ENCODE peak calls at places on chromosomes 1 and 21, in four cellular contexts. U is IMR-90, I is PC-3, E is spleen. A is an unnamed sample.

GRCh38 chr1:25682059-25682601 is 65.5 kb downstream of the MAN1C1 start:
- DNase-seq in U (no peak), I (no peak), E (no peak), A (no peak)

GRCh38 chr1:152741656-152742055 is 16.2 kb upstream of the KPRP start:
- DNase-seq in U (no peak), I (peak; percentile 35), E (no peak), A (no peak)

GRCh38 chr1:213296558-213296957 is 245.5 kb downstream of the RPS6KC1 start:
- DNase-seq in U (peak; percentile 4), I (no peak), E (no peak), A (no peak)

GRCh38 chr1:22527555-22528296 is 35.6 kb upstream of the EPHA8 start:
- DNase-seq in U (no peak), I (no peak), E (no peak), A (no peak)

GRCh38 chr1:218778257-218778656 is 395.4 kb upstream of the LYPLAL1 start:
- DNase-seq in U (peak; percentile 18), I (peak; percentile 54), E (no peak), A (no peak)

GRCh38 chr21:36454706-36455105 is 25.2 kb downstream of the CLDN14 start:
- DNase-seq in U (no peak), I (no peak), E (no peak), A (no peak)

GRCh38 chr1:116740726-116741125 is 13.5 kb upstream of the CD2 start:
- DNase-seq in U (no peak), I (no peak), E (no peak), A (no peak)

GRCh38 chr21:37061926-37062591 is 10.8 kb downstream of the PIGP start:
- DNase-seq in U (no peak), I (no peak), E (no peak), A (no peak)

GRCh38 chr1:229478852-229479251 is 29.3 kb downstream of the NUP133 start:
- DNase-seq in U (no peak), I (no peak), E (no peak), A (no peak)

GRCh38 chr1:191734321-191734720 is 423.9 kb upstream of the RGS18 start:
- DNase-seq in U (no peak), I (no peak), E (no peak), A (no peak)

GRCh38 chr1:109802901-109803561 is 39.3 kb upstream of the EPS8L3 start:
- DNase-seq in U (no peak), I (no peak), E (no peak), A (no peak)

GRCh38 chr1:17338706-17339493 is 30.9 kb downstream of the PADI4 start:
- DNase-seq in U (no peak), I (no peak), E (no peak), A (no peak)

GRCh38 chr1:189859385-189859977 is 618.2 kb downstream of the BRINP3 start:
- DNase-seq in U (no peak), I (peak; percentile 30), E (no peak), A (peak; percentile 5)

GRCh38 chr1:31846484-31846883 is 30.7 kb upstream of the SPOCD1 start:
- DNase-seq in U (no peak), I (no peak), E (no peak), A (no peak)

GRCh38 chr1:218259800-218260199 is 25.3 kb upstream of the RRP15 start:
- DNase-seq in U (no peak), I (peak; percentile 64), E (no peak), A (no peak)

GRCh38 chr1:10295471-10296085 is 85.2 kb downstream of the KIF1B start:
- DNase-seq in U (no peak), I (no peak), E (no peak), A (no peak)

GRCh38 chr1:178484698-178485225 is 12.0 kb downstream of the CLEC20A start:
- DNase-seq in U (no peak), I (no peak), E (no peak), A (no peak)

GRCh38 chr1:54548389-54549044 is 489 bp downstream of the ACOT11 start:
- DNase-seq in U (no peak), I (no peak), E (no peak), A (no peak)

GRCh38 chr21:29349702-29350101 is 51.0 kb downstream of the BACH1 start:
- DNase-seq in U (no peak), I (no peak), E (no peak), A (no peak)

GRCh38 chr1:173257805-173258204 is 50.7 kb upstream of the TNFSF4 start:
- DNase-seq in U (no peak), I (peak; percentile 23), E (no peak), A (no peak)

GRCh38 chr1:209530990-209531389 is 52.5 kb upstream of the CAMK1G start:
- DNase-seq in U (no peak), I (peak; percentile 38), E (no peak), A (no peak)

GRCh38 chr1:61157420-61157987 is 75.1 kb downstream of the NFIA start:
- DNase-seq in U (peak; percentile 66), I (no peak), E (no peak), A (no peak)

GRCh38 chr1:204493882-204494280 is 724 bp downstream of the PIK3C2B start:
- DNase-seq in U (peak; percentile 48), I (peak; percentile 85), E (peak; percentile 90), A (peak; percentile 72)

GRCh38 chr1:42933060-42933586 is 25.5 kb downstream of the SLC2A1 start:
- DNase-seq in U (no peak), I (no peak), E (no peak), A (no peak)

DNA sequence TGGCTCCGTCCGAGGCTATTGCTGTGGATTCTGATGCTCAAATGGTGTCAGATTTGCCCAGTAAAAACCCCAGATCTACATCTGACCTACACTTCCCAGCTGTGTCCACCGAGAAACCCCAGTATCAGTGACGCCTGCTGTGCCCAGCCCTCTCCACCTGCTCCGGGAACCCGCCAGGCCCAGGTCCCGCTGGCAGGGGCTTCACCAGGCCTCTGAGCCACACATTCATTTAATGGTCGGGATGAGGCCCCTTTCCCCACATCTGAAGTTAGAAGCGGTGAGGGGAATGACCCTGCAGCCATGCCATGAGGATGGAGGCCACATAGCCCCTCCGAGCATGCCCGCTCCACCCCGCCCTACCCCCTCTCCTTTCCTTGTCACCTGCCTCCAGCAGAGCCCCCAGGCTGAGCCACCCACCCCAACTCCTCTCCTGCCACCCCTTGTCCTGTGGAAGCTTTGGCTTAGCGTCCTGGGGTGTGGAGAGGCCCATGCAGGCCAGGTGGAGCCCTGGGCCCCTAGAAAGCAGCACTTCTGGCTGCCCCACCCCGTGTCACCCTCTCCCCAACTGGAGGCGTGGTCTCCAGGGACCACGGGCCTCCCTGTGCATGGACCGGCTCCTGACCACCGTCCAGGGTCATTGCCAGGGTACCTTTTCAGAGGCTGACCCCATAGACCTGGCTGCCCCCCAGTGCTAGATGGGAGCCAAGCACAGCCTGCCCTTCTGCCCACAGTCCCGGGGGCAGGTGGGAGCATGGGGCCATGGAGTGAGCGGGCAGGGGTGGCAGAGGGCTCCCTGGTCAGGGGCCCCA is 8.0 kb downstream of the TNFRSF14 start:
- DNase-seq in U (no peak), I (no peak), E (no peak), A (no peak)
- TF ChIP-seq CTCF in U (no peak), I (no peak), E (no peak), A (no peak)

DNA sequence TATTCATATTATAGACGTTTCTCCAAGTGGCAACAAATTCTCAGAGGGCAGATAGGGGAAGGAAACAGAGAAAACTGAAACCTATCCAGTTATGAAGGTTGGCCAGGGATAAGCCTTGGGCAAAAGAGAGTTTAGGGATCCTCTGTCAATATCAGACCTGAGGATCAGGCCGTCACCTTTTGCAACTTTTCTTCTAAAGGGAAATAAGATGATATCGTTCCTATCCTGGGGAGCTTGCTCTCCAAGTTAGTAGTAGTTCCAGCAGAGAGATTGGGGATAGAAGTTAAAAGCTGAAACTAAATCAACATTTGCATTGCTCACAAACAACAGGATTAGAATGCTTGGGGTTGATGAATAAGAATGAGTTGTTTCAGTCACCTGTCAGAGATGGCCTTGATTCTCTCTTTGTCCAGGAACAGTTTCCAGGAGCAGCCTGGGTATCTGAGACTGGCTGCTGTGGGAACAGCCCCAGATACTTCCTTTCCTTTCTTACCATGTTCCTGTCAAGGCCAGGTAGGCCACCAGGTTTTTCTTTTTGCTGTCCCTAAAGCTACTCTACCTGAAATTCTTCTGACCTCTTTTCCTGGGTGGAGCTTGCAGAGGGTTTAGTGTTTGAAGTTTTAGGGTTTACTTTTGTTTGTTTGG is 2.5 kb downstream of the RIIAD1 start:
- DNase-seq in U (no peak), I (peak; percentile 90), E (no peak), A (no peak)
- H3K27ac ChIP-seq in U (no peak overlapping the region), I (peak overlapping the region; percentile 76), E (no peak overlapping the region), A (no peak overlapping the region)

GRCh38 chr1:237045278-237046016 is 3.5 kb downstream of the RYR2 start:
- DNase-seq in U (no peak), I (no peak), E (no peak), A (no peak)
- TF ChIP-seq CTCF in U (no peak), I (no peak), E (no peak), A (no peak)

GRCh38 chr1:243234978-243235657 is 20.0 kb downstream of the CEP170 start:
- DNase-seq in U (peak; percentile 79), I (no peak), E (no peak), A (no peak)

GRCh38 chr1:243229526-243229925 is 25.6 kb downstream of the CEP170 start:
- DNase-seq in U (no peak), I (no peak), E (no peak), A (no peak)

GRCh38 chr1:243233908-243234307 is 21.2 kb downstream of the CEP170 start:
- DNase-seq in U (peak; percentile 94), I (no peak), E (no peak), A (no peak)

GRCh38 chr1:243227596-243227995 is 27.5 kb downstream of the CEP170 start:
- DNase-seq in U (no peak), I (no peak), E (no peak), A (no peak)

GRCh38 chr1:243230914-243231313 is 24.2 kb downstream of the CEP170 start:
- DNase-seq in U (peak; percentile 44), I (peak; percentile 58), E (no peak), A (peak; percentile 25)
- H3K27ac ChIP-seq in U (no peak overlapping the region), I (no peak overlapping the region), E (no peak overlapping the region), A (no peak overlapping the region)

GRCh38 chr1:193143285-193143684 is 21.5 kb downstream of the CDC73 start:
- DNase-seq in U (peak; percentile 41), I (peak; percentile 29), E (no peak), A (no peak)
- TF ChIP-seq CTCF in U (peak; percentile 47), I (peak; percentile 46), E (no peak), A (peak; percentile 24)

A was measured in RWPE1.